ENCODE peak calls at places on chromosome 11, in nine cellular contexts. One of them, this sample, is unnamed.
A peak's percentile ranks its signal among the peaks of the same experiment; 100 is the strongest.

GRCh38 chr11:128021304-128022006 is 565.9 kb downstream of the ETS1 start:
- DNase-seq in IMR-90: no peak
- DNase-seq in Peyer's patch: no peak
- DNase-seq in lower lobe of right lung: no peak
- DNase-seq in A549: no peak
- DNase-seq in adrenal gland: no peak
- DNase-seq in naive thymus-derived CD4-positive, alpha-beta T cell: no peak
- DNase-seq in heart left ventricle: no peak
- DNase-seq in SK-N-SH: peak; percentile 52
- DNase-seq in this sample: no peak

GRCh38 chr11:106668147-106668546 is 350.1 kb downstream of the GUCY1A2 start:
- DNase-seq in IMR-90: peak; percentile 71
- DNase-seq in Peyer's patch: no peak
- DNase-seq in lower lobe of right lung: no peak
- DNase-seq in A549: no peak
- DNase-seq in adrenal gland: no peak
- DNase-seq in naive thymus-derived CD4-positive, alpha-beta T cell: no peak
- DNase-seq in heart left ventricle: no peak
- DNase-seq in SK-N-SH: no peak
- DNase-seq in this sample: no peak

GRCh38 chr11:125016413-125016812 is 46.7 kb upstream of the SLC37A2 start:
- DNase-seq in IMR-90: no peak
- DNase-seq in Peyer's patch: no peak
- DNase-seq in lower lobe of right lung: no peak
- DNase-seq in A549: no peak
- DNase-seq in adrenal gland: no peak
- DNase-seq in naive thymus-derived CD4-positive, alpha-beta T cell: no peak
- DNase-seq in heart left ventricle: no peak
- DNase-seq in SK-N-SH: no peak
- DNase-seq in this sample: no peak

GRCh38 chr11:78783846-78784245 is 209.2 kb upstream of the NARS2 start:
- DNase-seq in IMR-90: no peak
- DNase-seq in Peyer's patch: no peak
- DNase-seq in lower lobe of right lung: no peak
- DNase-seq in A549: no peak
- DNase-seq in adrenal gland: no peak
- DNase-seq in naive thymus-derived CD4-positive, alpha-beta T cell: no peak
- DNase-seq in heart left ventricle: no peak
- DNase-seq in SK-N-SH: no peak
- DNase-seq in this sample: no peak

GRCh38 chr11:123575441-123575840 is 79.0 kb downstream of the SCN3B start:
- DNase-seq in IMR-90: no peak
- DNase-seq in Peyer's patch: no peak
- DNase-seq in lower lobe of right lung: no peak
- DNase-seq in A549: no peak
- DNase-seq in adrenal gland: no peak
- DNase-seq in naive thymus-derived CD4-positive, alpha-beta T cell: no peak
- DNase-seq in heart left ventricle: no peak
- DNase-seq in SK-N-SH: no peak
- DNase-seq in this sample: no peak

GRCh38 chr11:111606986-111607385 is 4.7 kb downstream of the SIK2 start:
- DNase-seq in IMR-90: peak; percentile 37
- DNase-seq in Peyer's patch: no peak
- DNase-seq in lower lobe of right lung: no peak
- DNase-seq in A549: no peak
- DNase-seq in adrenal gland: no peak
- DNase-seq in naive thymus-derived CD4-positive, alpha-beta T cell: no peak
- DNase-seq in heart left ventricle: no peak
- DNase-seq in SK-N-SH: no peak
- DNase-seq in this sample: no peak

GRCh38 chr11:113833151-113833550 is 42.2 kb downstream of the USP28 start:
- DNase-seq in IMR-90: no peak
- DNase-seq in Peyer's patch: no peak
- DNase-seq in lower lobe of right lung: no peak
- DNase-seq in A549: no peak
- DNase-seq in adrenal gland: no peak
- DNase-seq in naive thymus-derived CD4-positive, alpha-beta T cell: no peak
- DNase-seq in heart left ventricle: no peak
- DNase-seq in SK-N-SH: no peak
- DNase-seq in this sample: no peak

GRCh38 chr11:99739464-99740089 is 718.8 kb downstream of the CNTN5 start:
- DNase-seq in IMR-90: peak; percentile 40
- DNase-seq in Peyer's patch: no peak
- DNase-seq in lower lobe of right lung: no peak
- DNase-seq in A549: peak; percentile 32
- DNase-seq in adrenal gland: peak; percentile 9
- DNase-seq in naive thymus-derived CD4-positive, alpha-beta T cell: no peak
- DNase-seq in heart left ventricle: no peak
- DNase-seq in SK-N-SH: peak; percentile 51
- DNase-seq in this sample: peak; percentile 1

GRCh38 chr11:74443071-74443864 is 24.1 kb downstream of the KCNE3 start:
- DNase-seq in IMR-90: peak; percentile 11
- DNase-seq in Peyer's patch: no peak
- DNase-seq in lower lobe of right lung: no peak
- DNase-seq in A549: peak; percentile 74
- DNase-seq in adrenal gland: no peak
- DNase-seq in naive thymus-derived CD4-positive, alpha-beta T cell: no peak
- DNase-seq in heart left ventricle: no peak
- DNase-seq in SK-N-SH: no peak
- DNase-seq in this sample: peak; percentile 55

GRCh38 chr11:124832571-124832970 is 32.4 kb upstream of the MSANTD2 start:
- DNase-seq in IMR-90: no peak
- DNase-seq in Peyer's patch: no peak
- DNase-seq in lower lobe of right lung: no peak
- DNase-seq in A549: no peak
- DNase-seq in adrenal gland: no peak
- DNase-seq in naive thymus-derived CD4-positive, alpha-beta T cell: no peak
- DNase-seq in heart left ventricle: no peak
- DNase-seq in SK-N-SH: no peak
- DNase-seq in this sample: no peak

GRCh38 chr11:73414977-73415492 is 38.8 kb downstream of the RELT start:
- DNase-seq in IMR-90: peak; percentile 79
- DNase-seq in Peyer's patch: no peak
- DNase-seq in lower lobe of right lung: no peak
- DNase-seq in A549: no peak
- DNase-seq in adrenal gland: no peak
- DNase-seq in naive thymus-derived CD4-positive, alpha-beta T cell: no peak
- DNase-seq in heart left ventricle: no peak
- DNase-seq in SK-N-SH: no peak
- DNase-seq in this sample: no peak

GRCh38 chr11:107259826-107260225 is 197.8 kb downstream of the CWF19L2 start:
- DNase-seq in IMR-90: no peak
- DNase-seq in Peyer's patch: no peak
- DNase-seq in lower lobe of right lung: no peak
- DNase-seq in A549: no peak
- DNase-seq in adrenal gland: peak; percentile 34
- DNase-seq in naive thymus-derived CD4-positive, alpha-beta T cell: no peak
- DNase-seq in heart left ventricle: no peak
- DNase-seq in SK-N-SH: no peak
- DNase-seq in this sample: no peak

GRCh38 chr11:126146454-126147192 is 64.8 kb downstream of the RPUSD4 start:
- DNase-seq in IMR-90: no peak
- DNase-seq in Peyer's patch: no peak
- DNase-seq in lower lobe of right lung: no peak
- DNase-seq in A549: no peak
- DNase-seq in adrenal gland: no peak
- DNase-seq in naive thymus-derived CD4-positive, alpha-beta T cell: no peak
- DNase-seq in heart left ventricle: no peak
- DNase-seq in SK-N-SH: no peak
- DNase-seq in this sample: no peak

GRCh38 chr11:70771099-70771885 is 373.0 kb downstream of the CTTN start:
- DNase-seq in IMR-90: no peak
- DNase-seq in Peyer's patch: no peak
- DNase-seq in lower lobe of right lung: no peak
- DNase-seq in A549: no peak
- DNase-seq in adrenal gland: no peak
- DNase-seq in naive thymus-derived CD4-positive, alpha-beta T cell: no peak
- DNase-seq in heart left ventricle: no peak
- DNase-seq in SK-N-SH: no peak
- DNase-seq in this sample: no peak

GRCh38 chr11:114026355-114026754 is 33.2 kb upstream of the ZBTB16 start:
- DNase-seq in IMR-90: no peak
- DNase-seq in Peyer's patch: peak; percentile 67
- DNase-seq in lower lobe of right lung: no peak
- DNase-seq in A549: peak; percentile 18
- DNase-seq in adrenal gland: no peak
- DNase-seq in naive thymus-derived CD4-positive, alpha-beta T cell: peak; percentile 22
- DNase-seq in heart left ventricle: no peak
- DNase-seq in SK-N-SH: no peak
- DNase-seq in this sample: no peak

GRCh38 chr11:38131535-38131934 is 1533.5 kb upstream of the RAG2 start:
- DNase-seq in IMR-90: no peak
- DNase-seq in Peyer's patch: no peak
- DNase-seq in lower lobe of right lung: no peak
- DNase-seq in A549: no peak
- DNase-seq in adrenal gland: no peak
- DNase-seq in naive thymus-derived CD4-positive, alpha-beta T cell: no peak
- DNase-seq in heart left ventricle: no peak
- DNase-seq in SK-N-SH: peak; percentile 4
- DNase-seq in this sample: no peak

GRCh38 chr11:36945384-36945783 is 347.3 kb upstream of the RAG2 start:
- DNase-seq in IMR-90: peak; percentile 23
- DNase-seq in Peyer's patch: no peak
- DNase-seq in lower lobe of right lung: no peak
- DNase-seq in A549: peak; percentile 2
- DNase-seq in adrenal gland: no peak
- DNase-seq in naive thymus-derived CD4-positive, alpha-beta T cell: no peak
- DNase-seq in heart left ventricle: no peak
- DNase-seq in SK-N-SH: peak; percentile 19
- DNase-seq in this sample: no peak
- H3K4me3 ChIP-seq in IMR-90: no peak overlapping the region
- H3K4me3 ChIP-seq in Peyer's patch: no peak overlapping the region
- H3K4me3 ChIP-seq in lower lobe of right lung: no peak overlapping the region
- H3K4me3 ChIP-seq in A549: no peak overlapping the region
- H3K4me3 ChIP-seq in adrenal gland: no peak overlapping the region
- H3K4me3 ChIP-seq in naive thymus-derived CD4-positive, alpha-beta T cell: no peak overlapping the region
- H3K4me3 ChIP-seq in heart left ventricle: no peak overlapping the region
- H3K4me3 ChIP-seq in SK-N-SH: no peak overlapping the region
- H3K4me3 ChIP-seq in this sample: no peak overlapping the region

GRCh38 chr11:117072517-117073218 is 25.6 kb downstream of the SIK3 start:
- DNase-seq in IMR-90: peak; percentile 96
- DNase-seq in Peyer's patch: no peak
- DNase-seq in lower lobe of right lung: no peak
- DNase-seq in A549: peak; percentile 87
- DNase-seq in adrenal gland: peak; percentile 42
- DNase-seq in naive thymus-derived CD4-positive, alpha-beta T cell: no peak
- DNase-seq in heart left ventricle: no peak
- DNase-seq in SK-N-SH: no peak
- DNase-seq in this sample: peak; percentile 59
- H3K27ac ChIP-seq in IMR-90: no peak overlapping the region
- H3K27ac ChIP-seq in Peyer's patch: peak overlapping the region; percentile 42
- H3K27ac ChIP-seq in lower lobe of right lung: peak overlapping the region; percentile 8
- H3K27ac ChIP-seq in A549: peak overlapping the region; percentile 71
- H3K27ac ChIP-seq in adrenal gland: peak overlapping the region; percentile 49
- H3K27ac ChIP-seq in naive thymus-derived CD4-positive, alpha-beta T cell: no peak overlapping the region
- H3K27ac ChIP-seq in heart left ventricle: peak overlapping the region; percentile 63
- H3K27ac ChIP-seq in SK-N-SH: peak overlapping the region; percentile 63
- H3K27ac ChIP-seq in this sample: no peak overlapping the region

GRCh38 chr11:95091663-95092062 is 2.0 kb downstream of the ENDOD1 start:
- DNase-seq in IMR-90: no peak
- DNase-seq in Peyer's patch: no peak
- DNase-seq in lower lobe of right lung: no peak
- DNase-seq in A549: no peak
- DNase-seq in adrenal gland: no peak
- DNase-seq in naive thymus-derived CD4-positive, alpha-beta T cell: no peak
- DNase-seq in heart left ventricle: no peak
- DNase-seq in SK-N-SH: no peak
- DNase-seq in this sample: peak; percentile 82

GRCh38 chr11:95093548-95093947 is 3.9 kb downstream of the ENDOD1 start:
- DNase-seq in IMR-90: no peak
- DNase-seq in Peyer's patch: peak; percentile 50
- DNase-seq in lower lobe of right lung: no peak
- DNase-seq in A549: no peak
- DNase-seq in adrenal gland: no peak
- DNase-seq in naive thymus-derived CD4-positive, alpha-beta T cell: no peak
- DNase-seq in heart left ventricle: no peak
- DNase-seq in SK-N-SH: no peak
- DNase-seq in this sample: no peak

GRCh38 chr11:95095858-95096587 is 6.4 kb downstream of the ENDOD1 start:
- DNase-seq in IMR-90: peak; percentile 53
- DNase-seq in Peyer's patch: no peak
- DNase-seq in lower lobe of right lung: no peak
- DNase-seq in A549: no peak
- DNase-seq in adrenal gland: no peak
- DNase-seq in naive thymus-derived CD4-positive, alpha-beta T cell: no peak
- DNase-seq in heart left ventricle: no peak
- DNase-seq in SK-N-SH: no peak
- DNase-seq in this sample: no peak

GRCh38 chr11:95089620-95090542 is at the start of gene ENDOD1:
- DNase-seq in IMR-90: peak; percentile 74
- DNase-seq in Peyer's patch: peak; percentile 83
- DNase-seq in lower lobe of right lung: peak; percentile 91
- DNase-seq in A549: peak; percentile 75
- DNase-seq in adrenal gland: peak; percentile 85
- DNase-seq in naive thymus-derived CD4-positive, alpha-beta T cell: peak; percentile 88
- DNase-seq in heart left ventricle: peak; percentile 88
- DNase-seq in SK-N-SH: peak; percentile 95
- DNase-seq in this sample: peak; percentile 87

DNA sequence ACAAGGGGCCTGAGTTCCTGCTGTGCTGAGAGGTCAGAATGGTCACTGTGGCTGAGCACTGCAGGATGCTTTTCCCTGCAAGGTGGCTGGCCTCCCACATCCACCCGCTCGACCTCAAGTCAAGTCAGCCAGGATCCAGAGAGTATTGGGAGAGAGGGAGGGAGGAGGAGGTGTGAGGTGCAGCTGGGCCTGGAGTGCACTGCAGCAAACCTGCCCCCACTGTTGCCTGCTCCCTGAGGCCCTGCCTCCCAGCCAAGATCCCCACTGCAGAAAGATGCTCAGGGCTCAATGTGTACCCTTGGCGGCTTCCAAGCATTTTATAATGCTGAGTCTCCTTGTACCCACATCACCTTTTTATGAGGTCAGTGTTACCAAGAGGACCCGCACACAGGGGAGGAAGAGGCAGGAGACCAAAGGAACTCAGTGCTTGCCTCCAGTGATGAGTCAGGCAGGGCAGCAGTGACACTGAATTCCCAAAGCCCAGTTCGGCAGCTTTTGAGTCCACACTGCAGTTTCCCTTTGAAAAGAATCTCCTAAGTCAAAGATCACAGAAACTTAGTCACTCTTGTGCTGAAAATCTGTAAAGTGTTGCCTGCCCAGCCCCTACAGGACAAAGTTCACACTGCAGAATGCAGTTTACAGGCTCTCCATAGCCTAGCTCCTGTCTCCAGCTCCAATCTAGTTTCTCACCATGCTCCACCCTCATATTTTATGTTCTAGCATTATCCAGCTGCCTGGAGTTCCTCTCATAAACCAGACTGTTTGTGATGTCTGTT is 3.1 kb downstream of the ENDOD1 start:
- DNase-seq in IMR-90: peak; percentile 49
- DNase-seq in Peyer's patch: no peak
- DNase-seq in lower lobe of right lung: no peak
- DNase-seq in A549: peak; percentile 46
- DNase-seq in adrenal gland: peak; percentile 34
- DNase-seq in naive thymus-derived CD4-positive, alpha-beta T cell: peak; percentile 12
- DNase-seq in heart left ventricle: no peak
- DNase-seq in SK-N-SH: peak; percentile 34
- DNase-seq in this sample: peak; percentile 87
- H3K4me1 ChIP-seq in IMR-90: peaks cover 6% of the 10 kb centered on the region
- H3K4me1 ChIP-seq in Peyer's patch: no peaks in the 10 kb centered on the region
- H3K4me1 ChIP-seq in lower lobe of right lung: peaks cover 52% of the 10 kb centered on the region
- H3K4me1 ChIP-seq in A549: peaks cover 24% of the 10 kb centered on the region
- H3K4me1 ChIP-seq in adrenal gland: peaks cover 24% of the 10 kb centered on the region
- H3K4me1 ChIP-seq in naive thymus-derived CD4-positive, alpha-beta T cell: peaks cover 42% of the 10 kb centered on the region
- H3K4me1 ChIP-seq in heart left ventricle: peaks cover 28% of the 10 kb centered on the region
- H3K4me1 ChIP-seq in SK-N-SH: peaks cover 13% of the 10 kb centered on the region
- H3K4me1 ChIP-seq in this sample: peaks cover 4% of the 10 kb centered on the region

GRCh38 chr11:117200813-117201515 is 1.8 kb downstream of the TAGLN start:
- DNase-seq in IMR-90: peak; percentile 32
- DNase-seq in Peyer's patch: no peak
- DNase-seq in lower lobe of right lung: no peak
- DNase-seq in A549: no peak
- DNase-seq in adrenal gland: no peak
- DNase-seq in naive thymus-derived CD4-positive, alpha-beta T cell: no peak
- DNase-seq in heart left ventricle: peak; percentile 13
- DNase-seq in SK-N-SH: no peak
- DNase-seq in this sample: no peak
- H3K4me3 ChIP-seq in IMR-90: peak overlapping the region; percentile 49
- H3K4me3 ChIP-seq in Peyer's patch: peak overlapping the region; percentile 23
- H3K4me3 ChIP-seq in lower lobe of right lung: peak overlapping the region; percentile 38
- H3K4me3 ChIP-seq in A549: no peak overlapping the region
- H3K4me3 ChIP-seq in adrenal gland: no peak overlapping the region
- H3K4me3 ChIP-seq in naive thymus-derived CD4-positive, alpha-beta T cell: no peak overlapping the region
- H3K4me3 ChIP-seq in heart left ventricle: peak overlapping the region; percentile 70
- H3K4me3 ChIP-seq in SK-N-SH: peak overlapping the region; percentile 51
- H3K4me3 ChIP-seq in this sample: no peak overlapping the region